ENCODE peak calls at places on chromosomes 6 and 20, in nine cellular contexts. One of them, this sample, is unnamed.
A peak's percentile ranks its signal among the peaks of the same experiment; 100 is the strongest.

GRCh38 chr20:38268115-38268514 is 7.6 kb upstream of the KIAA1755 start:
- DNase-seq in breast epithelium: no peak
- DNase-seq in endothelial cell: no peak
- DNase-seq in psoas muscle: no peak
- DNase-seq in cardiac muscle cell: no peak
- DNase-seq in left ventricle myocardium inferior: no peak
- DNase-seq in heart left ventricle: no peak
- DNase-seq in A549: no peak
- DNase-seq in Peyer's patch: no peak
- DNase-seq in this sample: no peak

GRCh38 chr20:41694796-41695195 is 76.6 kb upstream of the CHD6 start:
- DNase-seq in breast epithelium: no peak
- DNase-seq in endothelial cell: no peak
- DNase-seq in psoas muscle: no peak
- DNase-seq in cardiac muscle cell: no peak
- DNase-seq in left ventricle myocardium inferior: no peak
- DNase-seq in heart left ventricle: no peak
- DNase-seq in A549: no peak
- DNase-seq in Peyer's patch: no peak
- DNase-seq in this sample: no peak

GRCh38 chr20:17172826-17173420 is 53.9 kb upstream of the PCSK2 start:
- DNase-seq in breast epithelium: no peak
- DNase-seq in endothelial cell: no peak
- DNase-seq in psoas muscle: no peak
- DNase-seq in cardiac muscle cell: no peak
- DNase-seq in left ventricle myocardium inferior: no peak
- DNase-seq in heart left ventricle: no peak
- DNase-seq in A549: no peak
- DNase-seq in Peyer's patch: no peak
- DNase-seq in this sample: no peak

GRCh38 chr6:114169763-114170162 is 173.1 kb downstream of the HS3ST5 start:
- DNase-seq in breast epithelium: no peak
- DNase-seq in endothelial cell: no peak
- DNase-seq in psoas muscle: no peak
- DNase-seq in cardiac muscle cell: no peak
- DNase-seq in left ventricle myocardium inferior: no peak
- DNase-seq in heart left ventricle: no peak
- DNase-seq in A549: no peak
- DNase-seq in Peyer's patch: no peak
- DNase-seq in this sample: no peak

GRCh38 chr6:117600008-117600743 is 2.1 kb downstream of the GOPC start:
- DNase-seq in breast epithelium: no peak
- DNase-seq in endothelial cell: no peak
- DNase-seq in psoas muscle: no peak
- DNase-seq in cardiac muscle cell: peak; percentile 11
- DNase-seq in left ventricle myocardium inferior: no peak
- DNase-seq in heart left ventricle: no peak
- DNase-seq in A549: peak; percentile 17
- DNase-seq in Peyer's patch: no peak
- DNase-seq in this sample: no peak

GRCh38 chr6:26445934-26446667 is 5.8 kb downstream of the BTN3A3 start:
- DNase-seq in breast epithelium: no peak
- DNase-seq in endothelial cell: no peak
- DNase-seq in psoas muscle: no peak
- DNase-seq in cardiac muscle cell: no peak
- DNase-seq in left ventricle myocardium inferior: no peak
- DNase-seq in heart left ventricle: no peak
- DNase-seq in A549: no peak
- DNase-seq in Peyer's patch: no peak
- DNase-seq in this sample: no peak

GRCh38 chr6:52375780-52376556 is 14.0 kb downstream of the PAQR8 start:
- DNase-seq in breast epithelium: no peak
- DNase-seq in endothelial cell: no peak
- DNase-seq in psoas muscle: no peak
- DNase-seq in cardiac muscle cell: no peak
- DNase-seq in left ventricle myocardium inferior: no peak
- DNase-seq in heart left ventricle: no peak
- DNase-seq in A549: no peak
- DNase-seq in Peyer's patch: no peak
- DNase-seq in this sample: peak; percentile 41

GRCh38 chr6:14543971-14544620 is 426.5 kb downstream of the CD83 start:
- DNase-seq in breast epithelium: no peak
- DNase-seq in endothelial cell: no peak
- DNase-seq in psoas muscle: no peak
- DNase-seq in cardiac muscle cell: no peak
- DNase-seq in left ventricle myocardium inferior: no peak
- DNase-seq in heart left ventricle: no peak
- DNase-seq in A549: no peak
- DNase-seq in Peyer's patch: no peak
- DNase-seq in this sample: no peak

GRCh38 chr6:69867075-69867911 is 937 bp downstream of the COL19A1 start:
- DNase-seq in breast epithelium: no peak
- DNase-seq in endothelial cell: peak; percentile 74
- DNase-seq in psoas muscle: peak; percentile 64
- DNase-seq in cardiac muscle cell: peak; percentile 39
- DNase-seq in left ventricle myocardium inferior: peak; percentile 61
- DNase-seq in heart left ventricle: peak; percentile 73
- DNase-seq in A549: peak; percentile 5
- DNase-seq in Peyer's patch: peak; percentile 61
- DNase-seq in this sample: peak; percentile 44

GRCh38 chr20:50450961-50451752 is 59.0 kb upstream of the PTPN1 start:
- DNase-seq in breast epithelium: no peak
- DNase-seq in endothelial cell: no peak
- DNase-seq in psoas muscle: peak; percentile 41
- DNase-seq in cardiac muscle cell: peak; percentile 76
- DNase-seq in left ventricle myocardium inferior: no peak
- DNase-seq in heart left ventricle: peak; percentile 50
- DNase-seq in A549: peak; percentile 57
- DNase-seq in Peyer's patch: no peak
- DNase-seq in this sample: peak; percentile 10

GRCh38 chr6:134340574-134340973 is 22.7 kb upstream of the SGK1 start:
- DNase-seq in breast epithelium: no peak
- DNase-seq in endothelial cell: no peak
- DNase-seq in psoas muscle: no peak
- DNase-seq in cardiac muscle cell: peak; percentile 43
- DNase-seq in left ventricle myocardium inferior: no peak
- DNase-seq in heart left ventricle: no peak
- DNase-seq in A549: no peak
- DNase-seq in Peyer's patch: no peak
- DNase-seq in this sample: no peak

GRCh38 chr6:127842562-127842961 is 58.3 kb downstream of the THEMIS start:
- DNase-seq in breast epithelium: no peak
- DNase-seq in endothelial cell: no peak
- DNase-seq in psoas muscle: no peak
- DNase-seq in cardiac muscle cell: no peak
- DNase-seq in left ventricle myocardium inferior: no peak
- DNase-seq in heart left ventricle: no peak
- DNase-seq in A549: no peak
- DNase-seq in Peyer's patch: no peak
- DNase-seq in this sample: no peak

GRCh38 chr20:63080411-63080810 is 73.6 kb upstream of the BHLHE23 start:
- DNase-seq in breast epithelium: no peak
- DNase-seq in endothelial cell: no peak
- DNase-seq in psoas muscle: no peak
- DNase-seq in cardiac muscle cell: no peak
- DNase-seq in left ventricle myocardium inferior: no peak
- DNase-seq in heart left ventricle: peak; percentile 6
- DNase-seq in A549: no peak
- DNase-seq in Peyer's patch: peak; percentile 19
- DNase-seq in this sample: no peak

GRCh38 chr20:63074631-63075030 is 67.9 kb upstream of the BHLHE23 start:
- DNase-seq in breast epithelium: no peak
- DNase-seq in endothelial cell: no peak
- DNase-seq in psoas muscle: no peak
- DNase-seq in cardiac muscle cell: no peak
- DNase-seq in left ventricle myocardium inferior: no peak
- DNase-seq in heart left ventricle: no peak
- DNase-seq in A549: no peak
- DNase-seq in Peyer's patch: no peak
- DNase-seq in this sample: no peak

GRCh38 chr20:63076421-63076820 is 69.7 kb upstream of the BHLHE23 start:
- DNase-seq in breast epithelium: no peak
- DNase-seq in endothelial cell: no peak
- DNase-seq in psoas muscle: no peak
- DNase-seq in cardiac muscle cell: no peak
- DNase-seq in left ventricle myocardium inferior: no peak
- DNase-seq in heart left ventricle: peak; percentile 5
- DNase-seq in A549: no peak
- DNase-seq in Peyer's patch: no peak
- DNase-seq in this sample: no peak

GRCh38 chr20:63079971-63080370 is 73.2 kb upstream of the BHLHE23 start:
- DNase-seq in breast epithelium: no peak
- DNase-seq in endothelial cell: no peak
- DNase-seq in psoas muscle: no peak
- DNase-seq in cardiac muscle cell: no peak
- DNase-seq in left ventricle myocardium inferior: no peak
- DNase-seq in heart left ventricle: no peak
- DNase-seq in A549: no peak
- DNase-seq in Peyer's patch: peak; percentile 21
- DNase-seq in this sample: no peak

GRCh38 chr20:63077705-63078104 is 70.9 kb upstream of the BHLHE23 start:
- DNase-seq in breast epithelium: no peak
- DNase-seq in endothelial cell: no peak
- DNase-seq in psoas muscle: no peak
- DNase-seq in cardiac muscle cell: no peak
- DNase-seq in left ventricle myocardium inferior: no peak
- DNase-seq in heart left ventricle: no peak
- DNase-seq in A549: no peak
- DNase-seq in Peyer's patch: no peak
- DNase-seq in this sample: no peak
- TF ChIP-seq CTCF in breast epithelium: no peak
- TF ChIP-seq CTCF in endothelial cell: no peak
- TF ChIP-seq CTCF in psoas muscle: no peak
- TF ChIP-seq CTCF in cardiac muscle cell: no peak
- TF ChIP-seq CTCF in left ventricle myocardium inferior: no peak
- TF ChIP-seq CTCF in heart left ventricle: no peak
- TF ChIP-seq CTCF in A549: no peak
- TF ChIP-seq CTCF in Peyer's patch: no peak
- TF ChIP-seq CTCF in this sample: no peak

GRCh38 chr6:13428528-13429405 is 58.6 kb downstream of the GFOD1 start:
- DNase-seq in breast epithelium: no peak
- DNase-seq in endothelial cell: no peak
- DNase-seq in psoas muscle: no peak
- DNase-seq in cardiac muscle cell: no peak
- DNase-seq in left ventricle myocardium inferior: no peak
- DNase-seq in heart left ventricle: no peak
- DNase-seq in A549: no peak
- DNase-seq in Peyer's patch: no peak
- DNase-seq in this sample: no peak
- TF ChIP-seq CTCF in breast epithelium: no peak
- TF ChIP-seq CTCF in endothelial cell: no peak
- TF ChIP-seq CTCF in psoas muscle: no peak
- TF ChIP-seq CTCF in cardiac muscle cell: no peak
- TF ChIP-seq CTCF in left ventricle myocardium inferior: no peak
- TF ChIP-seq CTCF in heart left ventricle: no peak
- TF ChIP-seq CTCF in A549: no peak
- TF ChIP-seq CTCF in Peyer's patch: no peak
- TF ChIP-seq CTCF in this sample: peak; percentile 16

DNA sequence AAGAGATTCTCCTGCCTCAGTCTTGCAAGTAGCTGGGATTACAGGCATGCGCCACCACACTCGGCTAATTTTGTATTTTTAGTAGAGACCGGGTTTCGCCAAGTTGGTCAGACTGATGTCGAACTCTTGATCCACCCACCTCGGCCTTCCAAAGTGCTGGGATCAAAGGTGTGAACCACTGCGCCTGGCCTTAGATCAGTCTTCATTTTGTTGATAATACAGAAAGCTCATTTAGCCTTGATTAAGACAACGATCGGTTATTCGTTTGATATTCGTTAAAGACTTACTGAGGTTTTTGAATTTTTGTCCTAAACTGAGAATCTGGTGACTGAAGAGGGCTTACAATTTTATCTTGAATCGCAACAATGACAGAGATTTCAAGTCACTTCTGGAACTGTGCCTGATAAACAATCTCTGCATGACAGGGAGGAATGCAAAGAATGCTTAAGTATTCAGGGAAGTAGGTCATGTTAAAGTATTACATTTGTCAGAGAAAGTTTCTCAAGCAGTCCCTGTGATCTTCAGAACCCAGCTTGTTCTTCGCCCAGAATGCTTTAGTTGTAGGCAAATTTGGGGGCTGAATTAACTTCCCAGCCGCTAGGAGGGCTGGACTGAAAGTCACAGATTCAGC is 14.8 kb downstream of the AKAP12 start:
- DNase-seq in breast epithelium: no peak
- DNase-seq in endothelial cell: no peak
- DNase-seq in psoas muscle: no peak
- DNase-seq in cardiac muscle cell: peak; percentile 75
- DNase-seq in left ventricle myocardium inferior: no peak
- DNase-seq in heart left ventricle: no peak
- DNase-seq in A549: peak; percentile 11
- DNase-seq in Peyer's patch: no peak
- DNase-seq in this sample: no peak
- TF ChIP-seq CTCF in breast epithelium: no peak
- TF ChIP-seq CTCF in endothelial cell: no peak
- TF ChIP-seq CTCF in psoas muscle: no peak
- TF ChIP-seq CTCF in cardiac muscle cell: peak; percentile 3
- TF ChIP-seq CTCF in left ventricle myocardium inferior: no peak
- TF ChIP-seq CTCF in heart left ventricle: no peak
- TF ChIP-seq CTCF in A549: no peak
- TF ChIP-seq CTCF in Peyer's patch: no peak
- TF ChIP-seq CTCF in this sample: no peak

DNA sequence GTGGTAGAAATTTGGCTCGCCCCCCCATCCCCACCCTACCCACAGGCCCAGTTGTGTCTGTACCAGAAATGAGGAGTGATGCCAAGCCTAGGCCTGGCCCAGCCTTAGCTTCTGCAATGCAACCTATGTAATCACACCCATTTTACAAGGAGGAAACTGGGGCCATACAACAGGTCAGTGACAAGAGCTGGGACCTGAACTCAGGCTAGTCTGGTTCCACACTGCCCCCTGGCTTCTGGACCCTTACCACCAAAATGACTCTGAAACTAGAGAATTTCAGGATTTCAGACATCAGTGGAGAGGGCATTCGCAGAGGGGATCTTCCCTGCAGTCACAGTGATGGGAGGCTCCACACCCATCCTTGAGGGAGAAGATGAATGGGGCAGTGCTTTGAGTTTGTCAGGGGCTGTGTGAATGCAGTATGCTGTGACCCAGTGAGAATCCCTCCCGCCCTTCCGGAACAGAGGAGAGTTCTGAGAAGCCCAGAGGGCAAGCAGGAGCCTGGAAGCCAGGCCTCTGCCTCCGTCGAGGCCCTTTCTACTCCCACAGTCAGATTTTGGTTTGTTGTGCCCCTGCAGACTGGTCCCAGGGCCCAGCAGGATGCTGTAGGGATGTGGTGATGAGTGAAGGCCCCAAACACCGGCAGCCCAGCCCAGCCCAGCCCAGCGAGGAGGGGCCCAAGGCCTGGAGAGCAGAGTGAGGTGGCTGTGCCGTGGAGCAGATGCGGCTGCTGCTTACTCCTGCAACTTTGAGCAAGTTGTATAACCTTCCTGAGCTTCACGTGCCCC is 48.1 kb upstream of the MYL9 start:
- DNase-seq in breast epithelium: no peak
- DNase-seq in endothelial cell: peak; percentile 27
- DNase-seq in psoas muscle: no peak
- DNase-seq in cardiac muscle cell: no peak
- DNase-seq in left ventricle myocardium inferior: no peak
- DNase-seq in heart left ventricle: no peak
- DNase-seq in A549: peak; percentile 28
- DNase-seq in Peyer's patch: peak; percentile 45
- DNase-seq in this sample: no peak
- TF ChIP-seq CTCF in breast epithelium: no peak
- TF ChIP-seq CTCF in endothelial cell: peak; percentile 37
- TF ChIP-seq CTCF in psoas muscle: peak; percentile 18
- TF ChIP-seq CTCF in cardiac muscle cell: peak; percentile 20
- TF ChIP-seq CTCF in left ventricle myocardium inferior: peak; percentile 50
- TF ChIP-seq CTCF in heart left ventricle: no peak
- TF ChIP-seq CTCF in A549: peak; percentile 37
- TF ChIP-seq CTCF in Peyer's patch: peak; percentile 21
- TF ChIP-seq CTCF in this sample: no peak